ENCODE peak calls at places on chromosomes 3 and 15, in six cellular contexts. S is CD8-positive, alpha-beta memory T cell; I is psoas muscle; U is K562; N is colonic mucosa; R is right atrium auricular region. W is an unnamed sample. For H3K4me1 and H3K36me3, the result is how much of the 10 kb centered on the place peaks cover.

GRCh38 chr3:30347679-30348216 is 258.7 kb upstream of the TGFBR2 start:
- DNase-seq in S (no peak), I (no peak), U (no peak), N (no peak), R (no peak), W (no peak)

GRCh38 chr15:59290311-59291213 is 82.1 kb downstream of the MYO1E start:
- DNase-seq in S (no peak), I (no peak), U (no peak), N (no peak), R (no peak), W (no peak)

GRCh38 chr15:56795400-56795983 is 62.2 kb upstream of the ZNF280D start:
- DNase-seq in S (no peak), I (peak), U (no peak), N (no peak), R (no peak), W (no peak)

GRCh38 chr3:43223670-43224364 is 62.5 kb upstream of the SNRK start:
- DNase-seq in S (no peak), I (no peak), U (no peak), N (no peak), R (no peak), W (no peak)

GRCh38 chr15:41517895-41518449 is 4.3 kb upstream of the LTK start:
- DNase-seq in S (no peak), I (no peak), U (no peak), N (no peak), R (no peak), W (no peak)

GRCh38 chr3:183144403-183144802 is 18.1 kb downstream of the LAMP3 start:
- DNase-seq in S (no peak), I (no peak), U (no peak), N (no peak), R (no peak), W (no peak)

GRCh38 chr3:99901200-99901926 is 83.7 kb downstream of the CMSS1 start:
- DNase-seq in S (no peak), I (no peak), U (no peak), N (no peak), R (no peak), W (no peak)

GRCh38 chr3:103976931-103977339 is 1389.8 kb upstream of the ALCAM start:
- DNase-seq in S (no peak), I (no peak), U (no peak), N (no peak), R (no peak), W (no peak)

GRCh38 chr3:149382518-149382917 is 5.1 kb upstream of the TM4SF1 start:
- DNase-seq in S (no peak), I (no peak), U (no peak), N (no peak), R (no peak), W (no peak)

GRCh38 chr3:139491027-139491700 is 14.8 kb upstream of the RBP2 start:
- DNase-seq in S (no peak), I (no peak), U (no peak), N (no peak), R (no peak), W (no peak)

GRCh38 chr3:119376758-119377157 is 82.6 kb downstream of the ARHGAP31 start:
- DNase-seq in S (no peak), I (no peak), U (no peak), N (no peak), R (no peak), W (no peak)

GRCh38 chr3:188594137-188594536 is 440.2 kb downstream of the LPP start:
- DNase-seq in S (no peak), I (no peak), U (no peak), N (no peak), R (no peak), W (no peak)

GRCh38 chr3:197525706-197526105 is 30.1 kb downstream of the BDH1 start:
- DNase-seq in S (no peak), I (no peak), U (peak), N (no peak), R (no peak), W (peak)

GRCh38 chr15:84789762-84790161 is 27.4 kb upstream of the ALPK3 start:
- DNase-seq in S (no peak), I (no peak), U (no peak), N (no peak), R (no peak), W (no peak)

GRCh38 chr3:143122608-143123352 is 3.2 kb downstream of the CHST2 start:
- DNase-seq in S (no peak), I (no peak), U (peak), N (no peak), R (no peak), W (no peak)

GRCh38 chr3:122754867-122755835 is 38.5 kb downstream of the HSPBAP1 start:
- DNase-seq in S (no peak), I (no peak), U (peak), N (peak), R (no peak), W (peak)

GRCh38 chr3:134419214-134419965 is 45.1 kb upstream of the AMOTL2 start:
- DNase-seq in S (no peak), I (no peak), U (no peak), N (no peak), R (no peak), W (no peak)

GRCh38 chr3:97914390-97914789 is 57.8 kb downstream of the RIOX2 start:
- DNase-seq in S (no peak), I (no peak), U (peak), N (peak), R (no peak), W (no peak)

GRCh38 chr3:64975138-64975537 is 287.3 kb upstream of the ADAMTS9 start:
- DNase-seq in S (no peak), I (no peak), U (no peak), N (no peak), R (no peak), W (no peak)

GRCh38 chr3:179510496-179510895 is 52.2 kb upstream of the ACTL6A start:
- DNase-seq in S (no peak), I (no peak), U (no peak), N (no peak), R (no peak), W (no peak)

GRCh38 chr3:144107923-144108322 is 136.3 kb downstream of the DIPK2A start:
- DNase-seq in S (no peak), I (no peak), U (no peak), N (no peak), R (no peak), W (no peak)

GRCh38 chr3:46693038-46693896 is at the start of gene ALS2CL:
- DNase-seq in S (peak), I (peak), U (peak), N (peak), R (no peak), W (peak)

GRCh38 chr3:132180337-132180791 is 136.8 kb upstream of the ACP3 start:
- DNase-seq in S (no peak), I (no peak), U (peak), N (no peak), R (no peak), W (peak)

GRCh38 chr15:67765706-67766105 is 59.6 kb upstream of the SKOR1 start:
- DNase-seq in S (no peak), I (no peak), U (no peak), N (no peak), R (no peak), W (no peak)

GRCh38 chr15:67761343-67761742 is 64.0 kb upstream of the SKOR1 start:
- DNase-seq in S (no peak), I (no peak), U (no peak), N (peak), R (no peak), W (no peak)

GRCh38 chr15:67766963-67767362 is 58.3 kb upstream of the SKOR1 start:
- DNase-seq in S (no peak), I (no peak), U (no peak), N (no peak), R (no peak), W (no peak)

GRCh38 chr15:67758610-67759300 is 66.6 kb upstream of the SKOR1 start:
- DNase-seq in S (no peak), I (no peak), U (no peak), N (no peak), R (no peak), W (no peak)

GRCh38 chr15:67762610-67763368 is 62.5 kb upstream of the SKOR1 start:
- DNase-seq in S (no peak), I (no peak), U (no peak), N (no peak), R (no peak), W (no peak)
- H3K4me1 ChIP-seq in S (half or more), I (under half), U (under half), N (under half), R (under half), W (under half)

GRCh38 chr15:25682349-25682748 is 180.8 kb downstream of the ATP10A start:
- DNase-seq in S (no peak), I (peak), U (no peak), N (no peak), R (no peak), W (no peak)
- H3K36me3 ChIP-seq in S (under half), I (under half), U (under half), N (under half), R (under half), W (under half)

DNA sequence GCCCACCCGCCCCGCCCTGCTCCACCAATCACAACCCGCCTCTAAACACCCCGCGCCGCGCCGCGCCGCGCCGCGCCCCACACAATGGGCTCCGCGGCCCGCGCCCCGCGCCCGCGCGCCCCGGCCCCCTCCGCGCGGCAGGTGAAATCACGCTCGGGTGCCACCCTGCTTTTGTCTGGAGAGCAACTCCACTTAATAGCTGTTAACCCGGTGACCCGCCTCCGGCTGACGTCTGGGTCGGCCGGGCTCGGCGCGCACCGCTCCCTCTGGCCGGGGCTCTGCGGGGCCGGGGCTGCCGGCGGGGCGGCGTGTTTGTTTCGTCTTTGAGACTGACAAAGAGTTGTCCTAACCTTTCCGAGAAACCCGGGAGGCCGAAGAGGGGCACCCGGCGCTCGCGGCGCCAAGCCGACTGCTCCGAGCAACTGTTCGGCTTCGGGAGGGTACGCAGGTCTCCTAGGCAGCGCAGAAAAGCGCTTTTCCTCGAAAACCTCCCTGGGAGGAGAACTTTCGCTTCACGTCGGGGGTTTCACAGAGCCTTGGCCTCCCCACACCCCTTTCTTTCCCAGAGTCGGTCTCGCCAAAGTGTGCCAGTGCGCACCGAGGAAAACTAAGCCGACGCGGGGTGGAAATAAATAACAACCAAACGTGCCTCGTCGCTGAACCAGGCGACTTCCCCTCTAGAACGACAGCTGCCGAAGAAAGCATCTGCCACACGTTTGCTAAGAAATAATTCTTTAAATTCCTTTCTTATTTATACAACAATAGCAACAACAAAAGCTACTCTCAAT is 518.4 kb downstream of the FOXP1 start:
- DNase-seq in S (peak), I (peak), U (peak), N (peak), R (peak), W (peak)
- H3K4me1 ChIP-seq in S (half or more), I (under half), U (under half), N (under half), R (under half), W (under half)

DNA sequence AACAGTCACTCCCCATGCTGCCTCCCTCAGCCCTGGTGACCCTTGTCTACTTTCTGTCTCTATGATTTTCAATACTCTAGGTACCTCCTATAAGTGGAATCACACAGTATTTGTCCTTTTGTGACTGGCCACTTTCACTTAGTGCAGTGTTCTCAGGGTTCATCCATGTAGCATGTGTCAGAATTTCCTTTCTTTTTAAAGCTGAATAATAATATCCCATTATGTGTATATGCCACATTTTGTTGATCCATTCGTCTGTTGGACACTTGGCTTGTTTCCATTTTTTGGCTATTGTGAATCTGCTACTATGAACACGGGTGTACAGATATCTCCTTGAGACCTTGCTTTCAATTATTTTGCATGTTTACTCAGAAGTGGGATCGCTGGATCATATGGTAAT is 34.1 kb downstream of the PML start:
- DNase-seq in S (no peak), I (no peak), U (no peak), N (no peak), R (no peak), W (no peak)
- H3K36me3 ChIP-seq in S (under half), I (under half), U (half or more), N (under half), R (half or more), W (under half)

GRCh38 chr3:61805510-61806080 is 244.2 kb downstream of the PTPRG start:
- DNase-seq in S (no peak), I (no peak), U (no peak), N (no peak), R (no peak), W (no peak)
- H3K4me1 ChIP-seq in S (under half), I (half or more), U (under half), N (under half), R (under half), W (under half)

DNA sequence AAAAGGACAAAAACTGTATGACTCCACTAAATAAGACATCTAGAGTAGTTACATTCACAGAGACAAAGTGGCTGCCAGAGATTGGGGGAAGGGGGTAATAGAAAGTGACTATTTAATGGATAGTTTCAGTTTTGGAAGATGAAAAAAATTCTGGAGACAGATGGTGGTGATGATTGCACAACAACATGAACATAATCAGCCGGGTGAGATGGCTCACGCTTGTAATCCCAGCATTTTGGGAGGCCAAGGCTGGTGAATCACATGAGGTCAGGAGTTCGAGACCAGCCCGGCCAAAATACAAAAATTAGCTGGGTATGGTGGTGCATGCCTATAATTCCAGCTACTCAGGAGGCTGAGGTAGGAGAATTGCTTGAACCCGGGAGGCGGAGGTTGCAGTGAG is 40.5 kb downstream of the DPP8 start:
- DNase-seq in S (no peak), I (peak), U (no peak), N (no peak), R (no peak), W (no peak)
- H3K36me3 ChIP-seq in S (under half), I (under half), U (half or more), N (under half), R (half or more), W (half or more)

GRCh38 chr3:15327941-15328340 is 4.4 kb downstream of the SH3BP5 start:
- DNase-seq in S (no peak), I (peak), U (no peak), N (no peak), R (no peak), W (no peak)
- H3K4me1 ChIP-seq in S (half or more), I (under half), U (under half), N (under half), R (under half), W (under half)

GRCh38 chr15:81312790-81313543 is 11.0 kb downstream of the STARD5 start:
- DNase-seq in S (no peak), I (peak), U (no peak), N (peak), R (peak), W (no peak)

GRCh38 chr15:81315452-81316203 is 8.3 kb downstream of the STARD5 start:
- DNase-seq in S (peak), I (no peak), U (no peak), N (no peak), R (no peak), W (no peak)

GRCh38 chr15:81314378-81314777 is 9.6 kb downstream of the STARD5 start:
- DNase-seq in S (no peak), I (no peak), U (no peak), N (no peak), R (no peak), W (no peak)

GRCh38 chr15:81311834-81312459 is 12.0 kb downstream of the STARD5 start:
- DNase-seq in S (no peak), I (no peak), U (no peak), N (no peak), R (no peak), W (no peak)

GRCh38 chr15:81313686-81314085 is 10.3 kb downstream of the STARD5 start:
- DNase-seq in S (no peak), I (no peak), U (no peak), N (no peak), R (no peak), W (no peak)
- H3K36me3 ChIP-seq in S (under half), I (under half), U (under half), N (under half), R (under half), W (under half)

W was measured in endodermal cell.